ENCODE peak calls at places on chromosomes 1 and 21, in nine cellular contexts. One of them, this sample, is unnamed.

GRCh38 chr1:162207862-162208261 is 138.4 kb downstream of the NOS1AP start:
- DNase-seq in Panc1: no peak
- DNase-seq in MCF 10A: no peak
- DNase-seq in AG09309: no peak
- DNase-seq in Calu3: no peak
- DNase-seq in sigmoid colon: no peak
- DNase-seq in AG04450: no peak
- DNase-seq in IMR-90: no peak
- DNase-seq in fibroblast of mammary gland: no peak
- DNase-seq in this sample: no peak

GRCh38 chr1:12658531-12659453 is 14.9 kb downstream of the AADACL4 start:
- DNase-seq in Panc1: peak
- DNase-seq in MCF 10A: peak
- DNase-seq in AG09309: peak
- DNase-seq in Calu3: peak
- DNase-seq in sigmoid colon: peak
- DNase-seq in AG04450: peak
- DNase-seq in IMR-90: peak
- DNase-seq in fibroblast of mammary gland: peak
- DNase-seq in this sample: no peak

GRCh38 chr1:153485880-153486279 is 25.4 kb upstream of the S100A7 start:
- DNase-seq in Panc1: no peak
- DNase-seq in MCF 10A: peak
- DNase-seq in AG09309: no peak
- DNase-seq in Calu3: no peak
- DNase-seq in sigmoid colon: no peak
- DNase-seq in AG04450: no peak
- DNase-seq in IMR-90: no peak
- DNase-seq in fibroblast of mammary gland: peak
- DNase-seq in this sample: no peak

GRCh38 chr1:93969887-93970286 is 60.7 kb upstream of the GCLM start:
- DNase-seq in Panc1: no peak
- DNase-seq in MCF 10A: no peak
- DNase-seq in AG09309: no peak
- DNase-seq in Calu3: no peak
- DNase-seq in sigmoid colon: no peak
- DNase-seq in AG04450: no peak
- DNase-seq in IMR-90: no peak
- DNase-seq in fibroblast of mammary gland: no peak
- DNase-seq in this sample: no peak

GRCh38 chr1:15304708-15305326 is 57.8 kb downstream of the FHAD1 start:
- DNase-seq in Panc1: peak
- DNase-seq in MCF 10A: peak
- DNase-seq in AG09309: no peak
- DNase-seq in Calu3: peak
- DNase-seq in sigmoid colon: no peak
- DNase-seq in AG04450: no peak
- DNase-seq in IMR-90: peak
- DNase-seq in fibroblast of mammary gland: peak
- DNase-seq in this sample: no peak

GRCh38 chr1:220430059-220430458 is 97.9 kb upstream of the MARK1 start:
- DNase-seq in Panc1: no peak
- DNase-seq in MCF 10A: peak
- DNase-seq in AG09309: no peak
- DNase-seq in Calu3: peak
- DNase-seq in sigmoid colon: no peak
- DNase-seq in AG04450: no peak
- DNase-seq in IMR-90: no peak
- DNase-seq in fibroblast of mammary gland: no peak
- DNase-seq in this sample: no peak

GRCh38 chr21:45439171-45439872 is 34.4 kb downstream of the COL18A1 start:
- DNase-seq in Panc1: no peak
- DNase-seq in MCF 10A: peak
- DNase-seq in AG09309: peak
- DNase-seq in Calu3: peak
- DNase-seq in sigmoid colon: peak
- DNase-seq in AG04450: peak
- DNase-seq in IMR-90: peak
- DNase-seq in fibroblast of mammary gland: peak
- DNase-seq in this sample: peak

GRCh38 chr1:155195201-155196102 is 12.2 kb downstream of the THBS3 start:
- DNase-seq in Panc1: no peak
- DNase-seq in MCF 10A: no peak
- DNase-seq in AG09309: no peak
- DNase-seq in Calu3: no peak
- DNase-seq in sigmoid colon: no peak
- DNase-seq in AG04450: no peak
- DNase-seq in IMR-90: peak
- DNase-seq in fibroblast of mammary gland: no peak
- DNase-seq in this sample: peak

GRCh38 chr1:236173174-236173767 is 30.9 kb downstream of the GPR137B start:
- DNase-seq in Panc1: no peak
- DNase-seq in MCF 10A: no peak
- DNase-seq in AG09309: no peak
- DNase-seq in Calu3: no peak
- DNase-seq in sigmoid colon: no peak
- DNase-seq in AG04450: no peak
- DNase-seq in IMR-90: no peak
- DNase-seq in fibroblast of mammary gland: no peak
- DNase-seq in this sample: no peak

GRCh38 chr1:91585502-91585901 is 84.9 kb downstream of the CDC7 start:
- DNase-seq in Panc1: no peak
- DNase-seq in MCF 10A: no peak
- DNase-seq in AG09309: no peak
- DNase-seq in Calu3: no peak
- DNase-seq in sigmoid colon: no peak
- DNase-seq in AG04450: no peak
- DNase-seq in IMR-90: no peak
- DNase-seq in fibroblast of mammary gland: no peak
- DNase-seq in this sample: no peak

GRCh38 chr1:53015508-53015860 is 46.5 kb upstream of the PODN start:
- DNase-seq in Panc1: no peak
- DNase-seq in MCF 10A: peak
- DNase-seq in AG09309: no peak
- DNase-seq in Calu3: no peak
- DNase-seq in sigmoid colon: no peak
- DNase-seq in AG04450: no peak
- DNase-seq in IMR-90: no peak
- DNase-seq in fibroblast of mammary gland: no peak
- DNase-seq in this sample: no peak

GRCh38 chr21:19995253-19995652 is 1003.0 kb upstream of the NCAM2 start:
- DNase-seq in Panc1: no peak
- DNase-seq in MCF 10A: no peak
- DNase-seq in AG09309: no peak
- DNase-seq in Calu3: no peak
- DNase-seq in sigmoid colon: no peak
- DNase-seq in AG04450: no peak
- DNase-seq in IMR-90: no peak
- DNase-seq in fibroblast of mammary gland: no peak
- DNase-seq in this sample: no peak

GRCh38 chr1:159911668-159912067 is 11.7 kb upstream of the CFAP45 start:
- DNase-seq in Panc1: no peak
- DNase-seq in MCF 10A: no peak
- DNase-seq in AG09309: no peak
- DNase-seq in Calu3: no peak
- DNase-seq in sigmoid colon: no peak
- DNase-seq in AG04450: no peak
- DNase-seq in IMR-90: no peak
- DNase-seq in fibroblast of mammary gland: no peak
- DNase-seq in this sample: no peak

GRCh38 chr1:43934279-43934985 is 831 bp downstream of the ARTN start:
- DNase-seq in Panc1: no peak
- DNase-seq in MCF 10A: peak
- DNase-seq in AG09309: no peak
- DNase-seq in Calu3: peak
- DNase-seq in sigmoid colon: peak
- DNase-seq in AG04450: no peak
- DNase-seq in IMR-90: peak
- DNase-seq in fibroblast of mammary gland: peak
- DNase-seq in this sample: no peak

GRCh38 chr1:1858382-1859086 is 32.4 kb downstream of the GNB1 start:
- DNase-seq in Panc1: no peak
- DNase-seq in MCF 10A: peak
- DNase-seq in AG09309: peak
- DNase-seq in Calu3: peak
- DNase-seq in sigmoid colon: peak
- DNase-seq in AG04450: no peak
- DNase-seq in IMR-90: peak
- DNase-seq in fibroblast of mammary gland: peak
- DNase-seq in this sample: peak
- TF ChIP-seq CTCF in Panc1: no peak
- TF ChIP-seq CTCF in MCF 10A: no peak
- TF ChIP-seq CTCF in AG09309: peak
- TF ChIP-seq CTCF in Calu3: no peak
- TF ChIP-seq CTCF in sigmoid colon: no peak
- TF ChIP-seq CTCF in AG04450: peak
- TF ChIP-seq CTCF in IMR-90: peak
- TF ChIP-seq CTCF in fibroblast of mammary gland: peak
- TF ChIP-seq CTCF in this sample: peak

DNA sequence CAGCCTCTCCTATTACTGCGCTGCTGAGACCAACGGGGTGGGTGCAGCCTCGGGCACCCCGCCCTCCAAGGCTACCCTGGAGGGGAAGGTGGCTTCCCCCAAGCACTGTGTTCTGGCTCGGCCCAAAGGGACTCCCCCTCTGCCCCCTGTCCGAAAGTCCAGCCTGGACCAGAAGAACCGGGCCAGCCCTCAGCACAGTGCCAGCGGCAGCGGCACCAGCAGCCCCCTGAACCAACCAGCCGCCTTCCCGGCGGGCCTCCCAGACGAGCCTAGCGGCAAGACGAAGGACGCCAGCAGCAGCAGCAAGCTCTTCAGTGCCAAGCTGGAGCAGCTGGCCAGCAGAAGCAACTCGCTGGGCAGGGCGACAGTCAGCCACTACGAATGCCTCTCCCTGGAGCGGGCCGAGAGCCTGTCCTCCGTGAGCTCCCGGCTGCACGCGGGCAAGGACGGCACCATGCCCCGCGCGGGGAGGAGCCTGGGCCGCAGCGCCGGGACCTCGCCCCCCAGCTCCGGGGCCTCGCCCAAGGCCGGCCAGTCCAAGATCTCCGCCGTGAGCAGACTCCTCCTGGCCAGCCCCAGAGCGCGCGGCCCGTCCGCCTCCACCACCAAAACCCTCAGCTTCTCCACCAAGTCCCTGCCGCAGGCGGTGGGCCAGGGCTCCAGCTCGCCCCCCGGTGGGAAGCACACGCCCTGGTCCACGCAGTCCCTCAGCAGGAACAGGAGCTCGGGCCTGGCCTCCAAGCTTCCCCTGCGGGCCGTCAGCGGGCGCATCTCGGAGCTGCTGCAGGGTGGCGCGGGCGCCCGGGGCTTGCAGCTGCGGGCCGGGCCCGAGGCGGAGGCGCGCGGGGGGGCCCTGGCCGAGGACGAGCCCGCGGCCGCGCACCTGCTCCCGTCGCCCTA is 533.1 kb downstream of the KIF26B start:
- DNase-seq in Panc1: no peak
- DNase-seq in MCF 10A: no peak
- DNase-seq in AG09309: no peak
- DNase-seq in Calu3: no peak
- DNase-seq in sigmoid colon: no peak
- DNase-seq in AG04450: no peak
- DNase-seq in IMR-90: no peak
- DNase-seq in fibroblast of mammary gland: no peak
- DNase-seq in this sample: no peak
- TF ChIP-seq CTCF in Panc1: no peak
- TF ChIP-seq CTCF in MCF 10A: no peak
- TF ChIP-seq CTCF in AG09309: no peak
- TF ChIP-seq CTCF in Calu3: no peak
- TF ChIP-seq CTCF in sigmoid colon: no peak
- TF ChIP-seq CTCF in AG04450: peak
- TF ChIP-seq CTCF in IMR-90: no peak
- TF ChIP-seq CTCF in fibroblast of mammary gland: no peak
- TF ChIP-seq CTCF in this sample: no peak

DNA sequence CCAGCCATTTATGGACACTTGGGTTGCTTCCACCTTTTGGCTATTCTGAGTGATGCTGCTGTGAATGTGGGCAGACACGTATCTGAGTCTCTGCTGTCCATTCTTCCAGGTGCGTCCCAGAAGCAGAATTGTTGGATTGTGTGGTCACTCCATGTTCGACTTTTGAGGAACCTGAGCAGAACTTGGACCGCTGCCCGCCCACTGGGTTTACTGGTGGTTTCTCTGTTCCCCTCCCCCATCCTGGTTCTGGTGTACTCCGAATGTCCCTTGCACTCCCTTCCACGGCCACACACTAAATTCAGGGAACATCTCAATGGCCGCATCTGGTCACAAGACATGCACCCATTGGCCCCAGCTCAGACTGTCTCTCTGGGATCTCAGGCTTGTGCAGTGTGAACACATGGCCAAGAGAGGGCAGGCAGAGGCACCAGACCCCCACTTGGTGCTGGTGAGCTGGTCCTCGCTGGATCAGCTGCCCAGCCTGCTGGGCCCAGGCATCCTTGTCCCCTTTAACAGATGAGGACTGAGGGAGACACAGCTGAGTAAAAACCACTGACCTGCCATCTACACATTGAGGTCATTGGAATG is 565.1 kb downstream of the NPHP4 start:
- DNase-seq in Panc1: no peak
- DNase-seq in MCF 10A: no peak
- DNase-seq in AG09309: no peak
- DNase-seq in Calu3: no peak
- DNase-seq in sigmoid colon: no peak
- DNase-seq in AG04450: no peak
- DNase-seq in IMR-90: no peak
- DNase-seq in fibroblast of mammary gland: no peak
- DNase-seq in this sample: no peak
- TF ChIP-seq CTCF in Panc1: no peak
- TF ChIP-seq CTCF in MCF 10A: no peak
- TF ChIP-seq CTCF in AG09309: no peak
- TF ChIP-seq CTCF in Calu3: no peak
- TF ChIP-seq CTCF in sigmoid colon: no peak
- TF ChIP-seq CTCF in AG04450: no peak
- TF ChIP-seq CTCF in IMR-90: no peak
- TF ChIP-seq CTCF in fibroblast of mammary gland: no peak
- TF ChIP-seq CTCF in this sample: no peak

DNA sequence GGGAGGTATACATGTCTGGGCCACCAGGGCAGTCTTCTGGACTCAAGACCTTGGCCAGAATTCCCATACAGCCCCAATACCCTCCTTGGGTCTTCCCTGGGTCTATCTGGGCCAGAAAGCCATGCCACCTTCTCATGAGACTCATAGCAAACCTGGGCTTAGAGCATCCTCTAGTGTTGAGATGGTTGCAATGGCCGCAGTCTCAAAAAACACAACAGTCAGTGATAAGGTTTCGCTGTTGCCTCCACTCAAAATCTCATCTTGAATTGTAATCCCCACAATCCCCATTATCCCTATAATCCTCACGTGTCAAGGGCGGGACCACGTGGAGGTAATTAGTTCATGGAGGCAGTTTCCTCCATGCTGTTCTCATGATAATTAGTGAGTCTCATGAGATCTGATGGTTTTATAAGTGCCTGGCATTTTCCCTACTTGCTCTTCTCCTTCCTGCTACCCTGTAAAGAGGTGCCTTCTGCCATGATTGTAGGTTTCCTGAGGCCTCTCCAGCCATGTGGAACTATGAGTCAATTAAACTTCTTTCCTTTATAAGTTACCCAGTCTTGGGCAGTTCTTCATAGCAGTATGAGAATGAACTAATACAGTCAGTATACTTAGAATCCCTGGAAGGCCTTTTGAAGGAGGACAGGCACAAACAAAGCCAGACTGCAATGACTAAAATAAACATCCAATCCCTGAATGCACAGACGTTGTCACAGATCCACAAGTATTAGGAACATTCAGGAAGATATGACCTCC is 77.0 kb downstream of the CTH start:
- DNase-seq in Panc1: peak
- DNase-seq in MCF 10A: peak
- DNase-seq in AG09309: no peak
- DNase-seq in Calu3: peak
- DNase-seq in sigmoid colon: no peak
- DNase-seq in AG04450: no peak
- DNase-seq in IMR-90: peak
- DNase-seq in fibroblast of mammary gland: peak
- DNase-seq in this sample: no peak
- TF ChIP-seq CTCF in Panc1: peak
- TF ChIP-seq CTCF in MCF 10A: peak
- TF ChIP-seq CTCF in AG09309: peak
- TF ChIP-seq CTCF in Calu3: no peak
- TF ChIP-seq CTCF in sigmoid colon: peak
- TF ChIP-seq CTCF in AG04450: peak
- TF ChIP-seq CTCF in IMR-90: peak
- TF ChIP-seq CTCF in fibroblast of mammary gland: peak
- TF ChIP-seq CTCF in this sample: peak

This sample was measured in chondrocyte.